ENCODE peak calls at places on chromosome 15, in four cellular contexts. Q is COR-L47, E is NCI-H446 treated with DMSO at 0.1 percent for 48 hours, M is iris pigment epithelial cell. C is an unnamed sample.

GRCh38 chr15:41661529-41662225 is 1.5 kb downstream of the MGA start:
- DNase-seq in M (peak), E (peak), Q (peak), C (peak)

GRCh38 chr15:100922192-100923040 is 3.3 kb downstream of the LRRK1 start:
- DNase-seq in E (no peak), Q (no peak), M (no peak), C (no peak)

GRCh38 chr15:82750831-82751181 is 41.1 kb upstream of the AP3B2 start:
- DNase-seq in M (peak), E (no peak), Q (peak), C (no peak)

GRCh38 chr15:40441012-40441735 is 421 bp downstream of the BAHD1 start:
- DNase-seq in M (no peak), Q (peak), E (no peak), C (no peak)

GRCh38 chr15:65083262-65083701 is 6.7 kb downstream of the KBTBD13 start:
- DNase-seq in E (no peak), Q (no peak), M (peak), C (no peak)

GRCh38 chr15:63832620-63833245 is 1.0 kb downstream of the HERC1 start:
- DNase-seq in E (no peak), Q (no peak), M (no peak), C (no peak)

GRCh38 chr15:75672646-75673425 is 25.1 kb downstream of the SNX33 start:
- DNase-seq in E (no peak), Q (no peak), M (peak), C (no peak)

GRCh38 chr15:48617619-48618018 is 27.9 kb downstream of the FBN1 start:
- DNase-seq in Q (no peak), E (no peak), M (peak), C (no peak)

GRCh38 chr15:38782156-38782555 is 217.5 kb upstream of the RASGRP1 start:
- DNase-seq in Q (no peak), M (no peak), E (no peak), C (no peak)

GRCh38 chr15:58292761-58293175 is 139.0 kb upstream of the LIPC start:
- DNase-seq in E (no peak), Q (no peak), M (peak), C (no peak)

GRCh38 chr15:89218531-89218930 is 2.8 kb downstream of the RLBP1 start:
- DNase-seq in Q (no peak), M (no peak), E (no peak), C (no peak)

GRCh38 chr15:48516125-48516524 is 129.4 kb downstream of the FBN1 start:
- DNase-seq in M (no peak), E (no peak), Q (no peak), C (no peak)

GRCh38 chr15:75493732-75494131 is 42.2 kb upstream of the SIN3A start:
- DNase-seq in Q (no peak), M (no peak), E (no peak), C (no peak)

GRCh38 chr15:51281368-51281967 is 56.9 kb downstream of the CYP19A1 start:
- DNase-seq in M (peak), Q (peak), E (peak), C (peak)

GRCh38 chr15:98103570-98103969 is 143.1 kb downstream of the ARRDC4 start:
- DNase-seq in Q (no peak), E (no peak), M (no peak), C (no peak)

GRCh38 chr15:79296583-79296982 is 14.1 kb downstream of the ANKRD34C start:
- DNase-seq in Q (no peak), M (no peak), E (no peak), C (no peak)

GRCh38 chr15:62165793-62166380 is 802 bp upstream of the C2CD4B start:
- DNase-seq in E (no peak), Q (no peak), M (no peak), C (no peak)

GRCh38 chr15:94225616-94226015 is 5.7 kb upstream of the MCTP2 start:
- DNase-seq in M (peak), Q (no peak), E (no peak), C (no peak)

GRCh38 chr15:31051646-31052045 is 49.9 kb downstream of the TRPM1 start:
- DNase-seq in E (no peak), M (no peak), Q (no peak), C (no peak)

GRCh38 chr15:74383695-74384565 is 16.5 kb upstream of the CYP11A1 start:
- DNase-seq in M (peak), E (no peak), Q (no peak), C (peak)

GRCh38 chr15:55344206-55344605 is 25.2 kb downstream of the PIGB start:
- DNase-seq in Q (no peak), M (no peak), E (no peak), C (no peak)

GRCh38 chr15:41944313-41944940 is 27.9 kb downstream of the EHD4 start:
- DNase-seq in M (peak), E (no peak), Q (no peak), C (no peak)

GRCh38 chr15:90151989-90152645 is 49.0 kb upstream of the SEMA4B start:
- DNase-seq in M (no peak), E (no peak), Q (no peak), C (no peak)

GRCh38 chr15:83106994-83107840 is at the start of gene TM6SF1:
- DNase-seq in E (no peak), Q (peak), M (no peak), C (peak)

GRCh38 chr15:39579487-39580116 is 1.3 kb upstream of the THBS1 start:
- DNase-seq in E (no peak), Q (peak), M (peak), C (no peak)

GRCh38 chr15:28909958-28910500 is 24.3 kb downstream of the APBA2 start:
- DNase-seq in E (no peak), Q (no peak), M (no peak), C (no peak)

GRCh38 chr15:67149068-67149841 is 83.9 kb downstream of the SMAD3 start:
- DNase-seq in Q (no peak), M (no peak), E (no peak), C (no peak)

GRCh38 chr15:88615303-88616107 is 5.6 kb upstream of the AEN start:
- DNase-seq in Q (no peak), M (no peak), E (no peak), C (no peak)

GRCh38 chr15:76235186-76235826 is 76.0 kb downstream of the ETFA start:
- DNase-seq in E (peak), Q (peak), M (peak), C (no peak)

GRCh38 chr15:38217788-38218609 is 34.6 kb upstream of the SPRED1 start:
- DNase-seq in Q (no peak), M (peak), E (no peak), C (no peak)

C was measured in posterior cingulate gyrus.